ENCODE peak calls at places on chromosome 7, in nine cellular contexts. U, Y, S, B, D, E, C, P and A are unnamed samples.

GRCh38 chr7:6482307-6482706 is 34.6 kb upstream of the DAGLB start:
- DNase-seq in P (no peak), E (no peak), Y (no peak), S (no peak), B (no peak), D (no peak), U (no peak), C (no peak), A (no peak)

GRCh38 chr7:42699415-42700178 is 212.3 kb downstream of the C7orf25 start:
- DNase-seq in P (no peak), B (no peak), S (no peak), D (no peak), E (no peak), C (no peak), U (no peak), Y (no peak), A (no peak)

GRCh38 chr7:46880508-46881196 is 701.3 kb downstream of the TNS3 start:
- DNase-seq in S (no peak), E (no peak), U (no peak), P (no peak), D (no peak), Y (no peak), B (no peak), C (no peak), A (no peak)

GRCh38 chr7:36408589-36408988 is 18.9 kb downstream of the ANLN start:
- DNase-seq in E (no peak), S (no peak), U (peak), P (no peak), C (no peak), B (no peak), D (no peak), Y (peak), A (peak)

GRCh38 chr7:133699390-133699789 is 427.8 kb upstream of the LRGUK start:
- DNase-seq in C (no peak), P (no peak), D (no peak), E (no peak), S (no peak), Y (no peak), B (no peak), U (no peak), A (no peak)

GRCh38 chr7:129110575-129111376 is 33.7 kb upstream of the TSPAN33 start:
- DNase-seq in S (no peak), U (peak), Y (no peak), B (no peak), E (peak), D (no peak), C (peak), P (peak), A (peak)

GRCh38 chr7:106870983-106871410 is 5.9 kb downstream of the PIK3CG start:
- DNase-seq in E (no peak), U (no peak), Y (peak), P (no peak), B (peak), D (no peak), C (no peak), S (no peak), A (no peak)

GRCh38 chr7:127897704-127898454 is 133.4 kb downstream of the LRRC4 start:
- DNase-seq in S (no peak), P (no peak), B (no peak), Y (peak), C (no peak), U (peak), E (no peak), D (no peak), A (peak)

GRCh38 chr7:39312254-39312989 is 253.8 kb upstream of the YAE1 start:
- DNase-seq in C (no peak), U (no peak), S (no peak), D (no peak), Y (no peak), B (no peak), P (no peak), E (no peak), A (no peak)

GRCh38 chr7:99618726-99619125 is 2.0 kb downstream of the ZSCAN25 start:
- DNase-seq in E (peak), D (no peak), S (no peak), C (no peak), Y (peak), P (no peak), U (peak), B (no peak), A (peak)

GRCh38 chr7:93717217-93717900 is 142.8 kb upstream of the CALCR start:
- DNase-seq in D (no peak), U (peak), Y (peak), E (no peak), P (no peak), S (no peak), C (no peak), B (no peak), A (peak)

GRCh38 chr7:78198756-78199155 is 400.2 kb downstream of the PHTF2 start:
- DNase-seq in U (peak), B (no peak), D (no peak), E (no peak), Y (peak), P (no peak), S (no peak), C (no peak), A (no peak)

GRCh38 chr7:42095791-42096190 is 141.2 kb downstream of the GLI3 start:
- DNase-seq in U (no peak), P (no peak), D (no peak), S (no peak), Y (no peak), B (no peak), E (no peak), C (no peak), A (no peak)

GRCh38 chr7:143288836-143289235 is 685 bp downstream of the CASP2 start:
- DNase-seq in S (no peak), U (peak), P (no peak), Y (peak), D (no peak), B (no peak), C (peak), E (no peak), A (peak)

GRCh38 chr7:16446508-16446907 is 19.0 kb downstream of the SOSTDC1 start:
- DNase-seq in D (no peak), B (no peak), E (no peak), C (no peak), P (no peak), S (no peak), U (no peak), Y (no peak), A (no peak)

GRCh38 chr7:157547102-157547501 is 210.3 kb downstream of the DNAJB6 start:
- DNase-seq in D (no peak), C (no peak), S (no peak), Y (no peak), P (no peak), U (no peak), B (no peak), E (no peak), A (no peak)

GRCh38 chr7:29807179-29807841 is 1.0 kb downstream of the WIPF3 start:
- DNase-seq in U (no peak), D (peak), S (peak), E (peak), C (peak), Y (no peak), P (peak), B (no peak), A (no peak)

GRCh38 chr7:70730451-70731110 is 401.4 kb upstream of the GALNT17 start:
- DNase-seq in U (peak), C (no peak), P (no peak), E (no peak), D (no peak), S (no peak), B (no peak), Y (no peak), A (no peak)

GRCh38 chr7:140402178-140402835 is 1.6 kb upstream of the RAB19 start:
- DNase-seq in U (peak), C (no peak), D (no peak), E (no peak), S (no peak), Y (peak), P (no peak), B (peak), A (peak)

GRCh38 chr7:155791214-155791737 is 21.0 kb downstream of the SHH start:
- DNase-seq in C (no peak), Y (no peak), E (no peak), D (no peak), S (no peak), P (no peak), U (no peak), B (no peak), A (no peak)

GRCh38 chr7:156473476-156474240 is 166.9 kb upstream of the RNF32 start:
- DNase-seq in S (peak), E (peak), Y (peak), C (peak), P (peak), U (peak), B (no peak), D (peak), A (peak)

GRCh38 chr7:19327011-19327410 is 181.8 kb upstream of the FERD3L start:
- DNase-seq in E (no peak), C (no peak), D (no peak), Y (peak), S (no peak), U (no peak), P (no peak), B (no peak), A (peak)

DNA sequence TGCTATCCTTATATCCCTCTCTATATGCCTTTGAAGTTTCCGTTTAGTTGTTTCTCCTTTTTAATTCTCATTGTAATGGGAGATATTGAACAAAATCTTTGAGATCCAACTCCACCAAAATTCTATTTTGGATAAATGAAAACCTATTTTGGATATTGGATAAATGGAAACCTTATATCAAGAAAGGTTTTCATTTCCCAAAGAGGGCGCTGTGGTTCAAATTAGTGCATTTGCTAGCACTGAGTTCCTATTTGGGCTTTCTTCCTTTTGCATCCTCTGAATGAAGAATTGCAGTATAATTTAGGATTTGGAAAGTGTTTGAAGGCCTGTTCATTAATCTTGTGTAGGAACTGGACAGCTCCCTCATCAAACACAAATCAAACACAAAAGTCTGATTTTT is 80.7 kb upstream of the KLF14 start:
- DNase-seq in Y (peak), B (no peak), S (no peak), U (peak), E (peak), C (peak), P (no peak), D (no peak), A (peak)
- TF ChIP-seq CTCF in Y (peak), B (peak), S (peak), U (peak), E (peak), C (peak), P (peak), D (no peak), A (peak)

GRCh38 chr7:8365499-8366110 is 67.8 kb upstream of the NXPH1 start:
- DNase-seq in S (no peak), E (peak), P (peak), U (peak), B (no peak), C (peak), Y (no peak), D (no peak), A (peak)
- TF ChIP-seq CTCF in S (peak), E (peak), P (no peak), U (peak), B (no peak), C (peak), Y (peak), D (no peak), A (peak)

GRCh38 chr7:101950450-101951119 is 133.2 kb downstream of the CUX1 start:
- DNase-seq in Y (peak), P (no peak), U (no peak), S (no peak), D (no peak), B (peak), C (peak), E (peak), A (peak)
- TF ChIP-seq CTCF in Y (peak), P (peak), U (no peak), S (peak), D (no peak), B (peak), C (no peak), E (no peak), A (no peak)

GRCh38 chr7:3065724-3066143 is 22.1 kb upstream of the CARD11 start:
- DNase-seq in P (peak), U (peak), E (peak), Y (peak), B (no peak), D (peak), S (peak), C (peak), A (peak)
- TF ChIP-seq CTCF in P (peak), U (peak), E (peak), Y (peak), B (peak), D (peak), S (peak), C (peak), A (peak)

DNA sequence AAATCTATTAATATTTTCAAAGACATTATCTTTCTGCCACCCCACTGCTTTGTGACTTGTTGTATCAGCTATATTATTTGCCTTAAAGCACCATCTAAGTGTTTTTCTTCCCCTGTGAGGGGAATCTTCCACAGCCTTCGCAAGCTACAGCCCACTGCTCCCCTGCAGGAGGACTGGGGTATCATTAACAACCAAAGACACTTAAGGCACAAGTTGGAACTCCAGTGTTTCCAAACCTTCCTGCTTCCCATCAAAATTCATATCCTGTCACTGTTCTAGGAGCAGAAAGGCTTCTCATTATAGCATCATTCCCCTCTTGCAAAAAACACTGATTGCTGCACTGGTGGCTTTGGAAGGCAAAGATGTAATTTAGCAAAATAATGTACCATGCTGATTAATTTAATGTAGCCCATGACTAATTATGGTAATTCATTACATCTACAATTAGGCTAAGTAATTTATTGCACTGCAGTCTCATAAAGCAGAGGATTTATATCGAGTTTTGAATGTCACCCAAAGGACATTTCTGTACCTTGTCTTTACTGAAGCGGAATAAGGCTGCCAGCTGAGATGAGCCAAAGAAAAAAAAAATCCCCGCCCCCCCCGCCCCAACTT is 207.1 kb downstream of the SKAP2 start:
- DNase-seq in P (peak), C (peak), D (no peak), U (no peak), Y (no peak), E (no peak), S (no peak), B (no peak), A (no peak)
- TF ChIP-seq CTCF in P (no peak), C (peak), D (no peak), U (no peak), Y (no peak), E (no peak), S (peak), B (no peak), A (no peak)

GRCh38 chr7:415646-416525 is 103.8 kb downstream of the PDGFA start:
- DNase-seq in E (no peak), Y (no peak), P (no peak), D (no peak), B (no peak), S (no peak), U (no peak), C (no peak), A (no peak)
- TF ChIP-seq CTCF in E (no peak), Y (no peak), P (no peak), D (no peak), B (no peak), S (no peak), U (no peak), C (no peak), A (no peak)

DNA sequence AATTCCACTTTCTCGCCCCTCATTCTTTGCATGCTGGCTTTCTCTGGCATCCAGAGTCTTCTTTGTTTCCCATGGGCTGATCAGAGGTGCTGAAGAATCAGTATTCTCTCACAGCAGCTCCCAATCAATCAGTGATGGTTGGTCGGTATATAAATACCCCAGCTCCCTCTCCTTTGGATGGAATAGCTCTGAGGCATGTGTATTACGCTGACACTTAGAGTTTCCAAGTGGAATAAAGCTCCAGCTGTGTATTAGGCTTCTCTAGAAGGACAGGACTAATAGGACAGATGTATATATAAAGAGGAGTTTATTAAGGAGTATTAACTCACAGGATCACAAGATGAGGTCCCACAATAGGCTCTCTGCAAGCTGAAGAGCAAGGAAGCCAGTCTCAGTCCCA is 218.3 kb upstream of the GRB10 start:
- DNase-seq in C (no peak), E (peak), P (no peak), Y (no peak), B (no peak), S (no peak), D (no peak), U (peak), A (no peak)
- TF ChIP-seq CTCF in C (peak), E (no peak), P (no peak), Y (peak), B (peak), S (peak), D (no peak), U (peak), A (no peak)